ENCODE peak calls at places on chromosomes 5 and 9, in ten cellular contexts. One of them, this sample, is unnamed.

GRCh38 chr5:177334155-177334551 is 17.3 kb downstream of the LMAN2 start:
- DNase-seq in adrenal gland: no peak
- DNase-seq in DMS153: no peak
- DNase-seq in GM04504: no peak
- DNase-seq in cortex of kidney: no peak
- DNase-seq in GM12892: no peak
- DNase-seq in KG1: no peak
- DNase-seq in activated gamma-delta T cell treated with Interleukin-2 at 50 U/mL for 16 hours: no peak
- DNase-seq in A549: no peak
- DNase-seq in AG09309: no peak
- DNase-seq in this sample: no peak

GRCh38 chr9:107929439-107929838 is 439.9 kb upstream of the KLF4 start:
- DNase-seq in DMS153: peak
- DNase-seq in cortex of kidney: no peak
- DNase-seq in activated gamma-delta T cell treated with Interleukin-2 at 50 U/mL for 16 hours: no peak
- DNase-seq in A549: no peak
- DNase-seq in AG09309: no peak
- DNase-seq in adrenal gland: peak
- DNase-seq in GM04504: no peak
- DNase-seq in GM12892: no peak
- DNase-seq in KG1: no peak
- DNase-seq in this sample: no peak

GRCh38 chr9:35657327-35658143 is at the start of gene RMRP:
- DNase-seq in cortex of kidney: peak
- DNase-seq in AG09309: peak
- DNase-seq in DMS153: peak
- DNase-seq in adrenal gland: peak
- DNase-seq in KG1: peak
- DNase-seq in A549: peak
- DNase-seq in GM12892: peak
- DNase-seq in activated gamma-delta T cell treated with Interleukin-2 at 50 U/mL for 16 hours: peak
- DNase-seq in GM04504: peak
- DNase-seq in this sample: peak

GRCh38 chr9:134707031-134707680 is 65.6 kb downstream of the COL5A1 start:
- DNase-seq in GM04504: peak
- DNase-seq in KG1: no peak
- DNase-seq in adrenal gland: peak
- DNase-seq in A549: no peak
- DNase-seq in activated gamma-delta T cell treated with Interleukin-2 at 50 U/mL for 16 hours: no peak
- DNase-seq in DMS153: peak
- DNase-seq in cortex of kidney: no peak
- DNase-seq in GM12892: no peak
- DNase-seq in AG09309: peak
- DNase-seq in this sample: no peak

GRCh38 chr5:473344-474192 is 30.6 kb downstream of the EXOC3 start:
- DNase-seq in GM04504: no peak
- DNase-seq in A549: peak
- DNase-seq in cortex of kidney: no peak
- DNase-seq in AG09309: peak
- DNase-seq in GM12892: peak
- DNase-seq in KG1: peak
- DNase-seq in DMS153: no peak
- DNase-seq in activated gamma-delta T cell treated with Interleukin-2 at 50 U/mL for 16 hours: no peak
- DNase-seq in adrenal gland: peak
- DNase-seq in this sample: peak

GRCh38 chr9:111896942-111897830 is 572 bp downstream of the UGCG start:
- DNase-seq in GM04504: no peak
- DNase-seq in cortex of kidney: no peak
- DNase-seq in KG1: no peak
- DNase-seq in A549: peak
- DNase-seq in DMS153: no peak
- DNase-seq in AG09309: no peak
- DNase-seq in adrenal gland: peak
- DNase-seq in GM12892: peak
- DNase-seq in activated gamma-delta T cell treated with Interleukin-2 at 50 U/mL for 16 hours: peak
- DNase-seq in this sample: no peak

GRCh38 chr5:112549605-112550161 is 130.6 kb upstream of the EPB41L4A start:
- DNase-seq in GM04504: no peak
- DNase-seq in AG09309: no peak
- DNase-seq in KG1: no peak
- DNase-seq in adrenal gland: no peak
- DNase-seq in GM12892: no peak
- DNase-seq in DMS153: no peak
- DNase-seq in cortex of kidney: no peak
- DNase-seq in A549: no peak
- DNase-seq in activated gamma-delta T cell treated with Interleukin-2 at 50 U/mL for 16 hours: no peak
- DNase-seq in this sample: no peak

GRCh38 chr9:96067004-96067403 is 191.5 kb downstream of the ERCC6L2 start:
- DNase-seq in cortex of kidney: no peak
- DNase-seq in DMS153: no peak
- DNase-seq in GM12892: no peak
- DNase-seq in activated gamma-delta T cell treated with Interleukin-2 at 50 U/mL for 16 hours: no peak
- DNase-seq in AG09309: no peak
- DNase-seq in KG1: no peak
- DNase-seq in GM04504: no peak
- DNase-seq in adrenal gland: no peak
- DNase-seq in A549: no peak
- DNase-seq in this sample: no peak

GRCh38 chr5:114308508-114308907 is 53.4 kb upstream of the KCNN2 start:
- DNase-seq in activated gamma-delta T cell treated with Interleukin-2 at 50 U/mL for 16 hours: no peak
- DNase-seq in GM04504: no peak
- DNase-seq in AG09309: no peak
- DNase-seq in adrenal gland: no peak
- DNase-seq in cortex of kidney: no peak
- DNase-seq in A549: no peak
- DNase-seq in KG1: no peak
- DNase-seq in GM12892: no peak
- DNase-seq in DMS153: no peak
- DNase-seq in this sample: no peak

GRCh38 chr9:72540348-72540873 is 19.0 kb downstream of the TMC1 start:
- DNase-seq in AG09309: peak
- DNase-seq in A549: peak
- DNase-seq in GM12892: no peak
- DNase-seq in GM04504: peak
- DNase-seq in activated gamma-delta T cell treated with Interleukin-2 at 50 U/mL for 16 hours: no peak
- DNase-seq in DMS153: no peak
- DNase-seq in adrenal gland: peak
- DNase-seq in cortex of kidney: no peak
- DNase-seq in KG1: no peak
- DNase-seq in this sample: no peak

GRCh38 chr5:402615-403359 is 40.2 kb upstream of the EXOC3 start:
- DNase-seq in AG09309: no peak
- DNase-seq in GM04504: no peak
- DNase-seq in adrenal gland: no peak
- DNase-seq in DMS153: no peak
- DNase-seq in cortex of kidney: no peak
- DNase-seq in activated gamma-delta T cell treated with Interleukin-2 at 50 U/mL for 16 hours: no peak
- DNase-seq in A549: no peak
- DNase-seq in KG1: no peak
- DNase-seq in GM12892: peak
- DNase-seq in this sample: no peak

GRCh38 chr5:148559461-148559860 is 94.9 kb downstream of the HTR4 start:
- DNase-seq in activated gamma-delta T cell treated with Interleukin-2 at 50 U/mL for 16 hours: no peak
- DNase-seq in cortex of kidney: no peak
- DNase-seq in A549: no peak
- DNase-seq in DMS153: peak
- DNase-seq in KG1: no peak
- DNase-seq in adrenal gland: peak
- DNase-seq in AG09309: no peak
- DNase-seq in GM04504: no peak
- DNase-seq in GM12892: no peak
- DNase-seq in this sample: no peak

GRCh38 chr5:177327539-177328522 is 16.1 kb upstream of the MXD3 start:
- DNase-seq in A549: no peak
- DNase-seq in GM12892: no peak
- DNase-seq in adrenal gland: no peak
- DNase-seq in cortex of kidney: no peak
- DNase-seq in DMS153: no peak
- DNase-seq in AG09309: no peak
- DNase-seq in KG1: no peak
- DNase-seq in GM04504: no peak
- DNase-seq in activated gamma-delta T cell treated with Interleukin-2 at 50 U/mL for 16 hours: no peak
- DNase-seq in this sample: no peak

GRCh38 chr5:64921386-64921785 is 152.7 kb downstream of the CWC27 start:
- DNase-seq in KG1: no peak
- DNase-seq in activated gamma-delta T cell treated with Interleukin-2 at 50 U/mL for 16 hours: no peak
- DNase-seq in A549: no peak
- DNase-seq in AG09309: no peak
- DNase-seq in GM12892: no peak
- DNase-seq in GM04504: no peak
- DNase-seq in DMS153: no peak
- DNase-seq in adrenal gland: no peak
- DNase-seq in cortex of kidney: no peak
- DNase-seq in this sample: no peak

GRCh38 chr5:111262815-111263214 is 38.6 kb downstream of the CAMK4 start:
- DNase-seq in DMS153: no peak
- DNase-seq in cortex of kidney: no peak
- DNase-seq in activated gamma-delta T cell treated with Interleukin-2 at 50 U/mL for 16 hours: no peak
- DNase-seq in AG09309: no peak
- DNase-seq in A549: no peak
- DNase-seq in adrenal gland: no peak
- DNase-seq in GM12892: no peak
- DNase-seq in KG1: no peak
- DNase-seq in GM04504: no peak
- DNase-seq in this sample: no peak

GRCh38 chr5:157464518-157465171 is 4.6 kb downstream of the NIPAL4 start:
- DNase-seq in activated gamma-delta T cell treated with Interleukin-2 at 50 U/mL for 16 hours: peak
- DNase-seq in DMS153: no peak
- DNase-seq in AG09309: peak
- DNase-seq in adrenal gland: peak
- DNase-seq in A549: peak
- DNase-seq in cortex of kidney: no peak
- DNase-seq in GM12892: no peak
- DNase-seq in KG1: no peak
- DNase-seq in GM04504: peak
- DNase-seq in this sample: peak

GRCh38 chr9:16540996-16541668 is 329.3 kb downstream of the BNC2 start:
- DNase-seq in A549: no peak
- DNase-seq in adrenal gland: no peak
- DNase-seq in KG1: no peak
- DNase-seq in activated gamma-delta T cell treated with Interleukin-2 at 50 U/mL for 16 hours: no peak
- DNase-seq in GM04504: no peak
- DNase-seq in cortex of kidney: no peak
- DNase-seq in DMS153: no peak
- DNase-seq in AG09309: no peak
- DNase-seq in GM12892: no peak
- DNase-seq in this sample: no peak

GRCh38 chr5:134555223-134555790 is 29.8 kb downstream of the JADE2 start:
- DNase-seq in cortex of kidney: no peak
- DNase-seq in adrenal gland: no peak
- DNase-seq in GM12892: no peak
- DNase-seq in DMS153: no peak
- DNase-seq in KG1: no peak
- DNase-seq in GM04504: no peak
- DNase-seq in A549: no peak
- DNase-seq in AG09309: no peak
- DNase-seq in activated gamma-delta T cell treated with Interleukin-2 at 50 U/mL for 16 hours: no peak
- DNase-seq in this sample: no peak

GRCh38 chr9:127858041-127858512 is 3.6 kb upstream of the ENG start:
- DNase-seq in AG09309: no peak
- DNase-seq in adrenal gland: no peak
- DNase-seq in A549: no peak
- DNase-seq in activated gamma-delta T cell treated with Interleukin-2 at 50 U/mL for 16 hours: no peak
- DNase-seq in DMS153: peak
- DNase-seq in GM04504: no peak
- DNase-seq in KG1: no peak
- DNase-seq in GM12892: no peak
- DNase-seq in cortex of kidney: no peak
- DNase-seq in this sample: no peak

GRCh38 chr9:122158202-122158601 is 1.4 kb downstream of the NDUFA8 start:
- DNase-seq in GM12892: peak
- DNase-seq in GM04504: no peak
- DNase-seq in AG09309: no peak
- DNase-seq in adrenal gland: peak
- DNase-seq in activated gamma-delta T cell treated with Interleukin-2 at 50 U/mL for 16 hours: no peak
- DNase-seq in A549: peak
- DNase-seq in DMS153: no peak
- DNase-seq in cortex of kidney: no peak
- DNase-seq in KG1: peak
- DNase-seq in this sample: no peak

GRCh38 chr5:220008-220407 is 1.9 kb downstream of the SDHA start:
- DNase-seq in AG09309: no peak
- DNase-seq in cortex of kidney: no peak
- DNase-seq in adrenal gland: no peak
- DNase-seq in KG1: no peak
- DNase-seq in DMS153: no peak
- DNase-seq in activated gamma-delta T cell treated with Interleukin-2 at 50 U/mL for 16 hours: no peak
- DNase-seq in GM04504: no peak
- DNase-seq in A549: no peak
- DNase-seq in GM12892: no peak
- DNase-seq in this sample: no peak

GRCh38 chr5:119808024-119808423 is 178.7 kb downstream of the FAM170A start:
- DNase-seq in GM04504: no peak
- DNase-seq in adrenal gland: no peak
- DNase-seq in A549: no peak
- DNase-seq in KG1: no peak
- DNase-seq in GM12892: no peak
- DNase-seq in cortex of kidney: no peak
- DNase-seq in DMS153: no peak
- DNase-seq in AG09309: no peak
- DNase-seq in activated gamma-delta T cell treated with Interleukin-2 at 50 U/mL for 16 hours: no peak
- DNase-seq in this sample: no peak

GRCh38 chr5:1184481-1184880 is 16.9 kb upstream of the SLC6A19 start:
- DNase-seq in KG1: no peak
- DNase-seq in adrenal gland: no peak
- DNase-seq in AG09309: no peak
- DNase-seq in GM12892: no peak
- DNase-seq in GM04504: no peak
- DNase-seq in A549: no peak
- DNase-seq in activated gamma-delta T cell treated with Interleukin-2 at 50 U/mL for 16 hours: no peak
- DNase-seq in cortex of kidney: no peak
- DNase-seq in DMS153: no peak
- DNase-seq in this sample: no peak

GRCh38 chr5:134503088-134503936 is 22.2 kb upstream of the JADE2 start:
- DNase-seq in KG1: peak
- DNase-seq in DMS153: no peak
- DNase-seq in adrenal gland: peak
- DNase-seq in GM04504: peak
- DNase-seq in cortex of kidney: no peak
- DNase-seq in AG09309: peak
- DNase-seq in A549: peak
- DNase-seq in GM12892: peak
- DNase-seq in activated gamma-delta T cell treated with Interleukin-2 at 50 U/mL for 16 hours: peak
- DNase-seq in this sample: peak

GRCh38 chr9:96858018-96858573 is 3.8 kb upstream of the ZNF782 start:
- DNase-seq in DMS153: no peak
- DNase-seq in adrenal gland: peak
- DNase-seq in cortex of kidney: no peak
- DNase-seq in activated gamma-delta T cell treated with Interleukin-2 at 50 U/mL for 16 hours: no peak
- DNase-seq in AG09309: no peak
- DNase-seq in A549: no peak
- DNase-seq in GM12892: no peak
- DNase-seq in KG1: no peak
- DNase-seq in GM04504: no peak
- DNase-seq in this sample: no peak

GRCh38 chr5:64210866-64211265 is 45.2 kb downstream of the RNF180 start:
- DNase-seq in adrenal gland: peak
- DNase-seq in activated gamma-delta T cell treated with Interleukin-2 at 50 U/mL for 16 hours: no peak
- DNase-seq in GM12892: no peak
- DNase-seq in KG1: no peak
- DNase-seq in AG09309: peak
- DNase-seq in DMS153: no peak
- DNase-seq in cortex of kidney: no peak
- DNase-seq in GM04504: peak
- DNase-seq in A549: no peak
- DNase-seq in this sample: peak

GRCh38 chr9:135858491-135859185 is 48.7 kb downstream of the CAMSAP1 start:
- DNase-seq in A549: no peak
- DNase-seq in KG1: no peak
- DNase-seq in GM04504: peak
- DNase-seq in DMS153: no peak
- DNase-seq in cortex of kidney: no peak
- DNase-seq in adrenal gland: peak
- DNase-seq in AG09309: no peak
- DNase-seq in activated gamma-delta T cell treated with Interleukin-2 at 50 U/mL for 16 hours: no peak
- DNase-seq in GM12892: no peak
- DNase-seq in this sample: no peak

GRCh38 chr5:1785984-1786383 is 13.7 kb downstream of the MRPL36 start:
- DNase-seq in A549: no peak
- DNase-seq in AG09309: no peak
- DNase-seq in adrenal gland: no peak
- DNase-seq in GM04504: no peak
- DNase-seq in KG1: no peak
- DNase-seq in DMS153: no peak
- DNase-seq in activated gamma-delta T cell treated with Interleukin-2 at 50 U/mL for 16 hours: no peak
- DNase-seq in GM12892: no peak
- DNase-seq in cortex of kidney: no peak
- DNase-seq in this sample: no peak